ENCODE peak calls at places on chromosomes 2 and 18, in ten cellular contexts. I is neural crest cell; V is cortex of kidney; O is RWPE1; Y is fibroblast of the conjunctiva; G is T-helper 2 cell; J is fibroblast of the aortic adventitia; E is right cardiac atrium; W is Panc1; S is stimulated activated CD8-positive, alpha-beta memory T cell treated with anti-CD3 and anti-CD28 coated beads, Interleukin-7, amount 100 ng/mL, for 1 hour. P is an unnamed sample.

GRCh38 chr18:62634991-62635630 is 80.2 kb upstream of the PHLPP1 start:
- DNase-seq in I (no peak), V (no peak), O (peak; percentile 78), Y (no peak), G (no peak), J (no peak), E (no peak), W (no peak), S (no peak), P (no peak)

GRCh38 chr2:119483395-119483753 is 40.9 kb downstream of the SCTR start:
- DNase-seq in I (no peak), V (no peak), O (no peak), Y (no peak), G (no peak), J (no peak), E (no peak), W (no peak), S (no peak), P (no peak)

GRCh38 chr2:14524041-14524802 is 108.3 kb upstream of the LRATD1 start:
- DNase-seq in I (no peak), V (no peak), O (peak; percentile 70), Y (no peak), G (no peak), J (no peak), E (no peak), W (no peak), S (no peak), P (peak; percentile 64)

GRCh38 chr2:70703900-70704549 is 64.0 kb downstream of the ADD2 start:
- DNase-seq in I (no peak), V (no peak), O (no peak), Y (no peak), G (no peak), J (peak; percentile 70), E (no peak), W (no peak), S (no peak), P (peak; percentile 83)

GRCh38 chr2:189648846-189649529 is 12.3 kb upstream of the ASNSD1 start:
- DNase-seq in I (no peak), V (no peak), O (no peak), Y (no peak), G (no peak), J (peak; percentile 62), E (no peak), W (no peak), S (no peak), P (peak; percentile 16)

GRCh38 chr2:63737085-63737701 is 104.5 kb upstream of the UGP2 start:
- DNase-seq in I (no peak), V (no peak), O (peak; percentile 56), Y (no peak), G (no peak), J (no peak), E (no peak), W (no peak), S (no peak), P (no peak)

GRCh38 chr2:135820003-135820618 is 16.9 kb downstream of the LCT start:
- DNase-seq in I (no peak), V (no peak), O (no peak), Y (no peak), G (no peak), J (no peak), E (no peak), W (no peak), S (peak; percentile 43), P (peak; percentile 27)

GRCh38 chr2:240687045-240687740 is 4.5 kb upstream of the AQP12A start:
- DNase-seq in I (no peak), V (no peak), O (no peak), Y (no peak), G (no peak), J (no peak), E (peak; percentile 27), W (no peak), S (no peak), P (no peak)

GRCh38 chr2:33134086-33134763 is 187.5 kb downstream of the LTBP1 start:
- DNase-seq in I (no peak), V (no peak), O (peak; percentile 71), Y (peak; percentile 97), G (no peak), J (peak; percentile 99), E (peak; percentile 68), W (peak; percentile 85), S (no peak), P (peak; percentile 83)

GRCh38 chr2:171807130-171807529 is 86.9 kb downstream of the SLC25A12 start:
- DNase-seq in I (no peak), V (no peak), O (peak; percentile 58), Y (no peak), G (no peak), J (no peak), E (no peak), W (no peak), S (no peak), P (no peak)

GRCh38 chr2:101432411-101433181 is 42.3 kb downstream of the RFX8 start:
- DNase-seq in I (no peak), V (no peak), O (no peak), Y (no peak), G (no peak), J (peak; percentile 48), E (no peak), W (no peak), S (no peak), P (peak; percentile 58)

GRCh38 chr2:10184421-10184820 is 61.9 kb downstream of the RRM2 start:
- DNase-seq in I (no peak), V (no peak), O (no peak), Y (no peak), G (no peak), J (no peak), E (no peak), W (no peak), S (no peak), P (no peak)

GRCh38 chr2:238387376-238387775 is 39.4 kb upstream of the ASB1 start:
- DNase-seq in I (no peak), V (no peak), O (no peak), Y (no peak), G (no peak), J (no peak), E (no peak), W (no peak), S (no peak), P (no peak)

GRCh38 chr2:232276739-232277313 is 101.7 kb upstream of the ALPP start:
- DNase-seq in I (no peak), V (no peak), O (no peak), Y (no peak), G (no peak), J (no peak), E (no peak), W (no peak), S (no peak), P (no peak)

GRCh38 chr2:63983986-63984605 is 35.1 kb downstream of the VPS54 start:
- DNase-seq in I (no peak), V (no peak), O (no peak), Y (no peak), G (no peak), J (no peak), E (no peak), W (no peak), S (no peak), P (no peak)

GRCh38 chr2:217993055-217993645 is 9.6 kb downstream of the TNS1 start:
- DNase-seq in I (no peak), V (no peak), O (no peak), Y (no peak), G (no peak), J (peak; percentile 92), E (peak; percentile 14), W (no peak), S (no peak), P (no peak)

GRCh38 chr2:108236676-108237335 is 3.0 kb upstream of the SULT1C3 start:
- DNase-seq in I (no peak), V (no peak), O (no peak), Y (no peak), G (no peak), J (no peak), E (no peak), W (no peak), S (no peak), P (no peak)

GRCh38 chr18:64100136-64100922 is 48.6 kb downstream of the LINC00305 start:
- DNase-seq in I (no peak), V (no peak), O (no peak), Y (no peak), G (no peak), J (no peak), E (no peak), W (no peak), S (no peak), P (no peak)

GRCh38 chr2:46794693-46795317 is 120.8 kb downstream of the MCFD2 start:
- DNase-seq in I (no peak), V (no peak), O (no peak), Y (no peak), G (no peak), J (no peak), E (no peak), W (no peak), S (no peak), P (no peak)

GRCh38 chr2:164224007-164224406 is 397.3 kb downstream of the GRB14 start:
- DNase-seq in I (no peak), V (no peak), O (no peak), Y (no peak), G (no peak), J (no peak), E (no peak), W (no peak), S (no peak), P (no peak)

GRCh38 chr2:128277961-128278681 is 40.5 kb downstream of the HS6ST1 start:
- DNase-seq in I (no peak), V (no peak), O (no peak), Y (no peak), G (no peak), J (no peak), E (no peak), W (no peak), S (no peak), P (no peak)